ENCODE peak calls at places on chromosomes 16 and 17, in six cellular contexts. X is tibial artery, P is PC-3, E is GM12865, R is fibroblast of pulmonary artery, F is HepG2. Z is an unnamed sample.

GRCh38 chr16:78211951-78212350 is 112.5 kb downstream of the WWOX start:
- DNase-seq in E (no peak), R (no peak), X (no peak), F (no peak), P (peak; percentile 85), Z (no peak)

GRCh38 chr17:15944720-15945492 is at the start of gene ADORA2B:
- DNase-seq in R (peak; percentile 88), P (peak; percentile 86), E (peak; percentile 27), F (peak; percentile 60), X (no peak), Z (no peak)

GRCh38 chr16:19696961-19697360 is 21.1 kb downstream of the KNOP1 start:
- DNase-seq in E (no peak), R (no peak), F (no peak), X (no peak), P (no peak), Z (no peak)

GRCh38 chr17:32298721-32299578 is 33.3 kb downstream of the RHBDL3 start:
- DNase-seq in F (no peak), R (no peak), P (no peak), E (no peak), X (no peak), Z (no peak)

GRCh38 chr17:5508855-5509254 is 22.5 kb downstream of the MIS12 start:
- DNase-seq in E (no peak), F (peak; percentile 29), P (no peak), R (peak; percentile 68), X (no peak), Z (no peak)

GRCh38 chr16:19232988-19233387 is 52.5 kb upstream of the CLEC19A start:
- DNase-seq in R (no peak), E (no peak), X (no peak), P (no peak), F (no peak), Z (no peak)

GRCh38 chr17:32157225-32157624 is 14.9 kb downstream of the RHOT1 start:
- DNase-seq in P (peak; percentile 27), F (no peak), R (peak; percentile 47), E (no peak), X (no peak), Z (no peak)

GRCh38 chr17:39200957-39201510 is 951 bp downstream of the RPL19 start:
- DNase-seq in E (no peak), X (no peak), R (no peak), F (no peak), P (no peak), Z (no peak)

GRCh38 chr17:81196505-81197408 is 26.0 kb downstream of the CEP131 start:
- DNase-seq in E (no peak), P (no peak), F (no peak), X (no peak), R (no peak), Z (no peak)

GRCh38 chr17:82345151-82345976 is 11.8 kb upstream of the SECTM1 start:
- DNase-seq in F (no peak), R (no peak), P (no peak), E (no peak), X (no peak), Z (no peak)

DNA sequence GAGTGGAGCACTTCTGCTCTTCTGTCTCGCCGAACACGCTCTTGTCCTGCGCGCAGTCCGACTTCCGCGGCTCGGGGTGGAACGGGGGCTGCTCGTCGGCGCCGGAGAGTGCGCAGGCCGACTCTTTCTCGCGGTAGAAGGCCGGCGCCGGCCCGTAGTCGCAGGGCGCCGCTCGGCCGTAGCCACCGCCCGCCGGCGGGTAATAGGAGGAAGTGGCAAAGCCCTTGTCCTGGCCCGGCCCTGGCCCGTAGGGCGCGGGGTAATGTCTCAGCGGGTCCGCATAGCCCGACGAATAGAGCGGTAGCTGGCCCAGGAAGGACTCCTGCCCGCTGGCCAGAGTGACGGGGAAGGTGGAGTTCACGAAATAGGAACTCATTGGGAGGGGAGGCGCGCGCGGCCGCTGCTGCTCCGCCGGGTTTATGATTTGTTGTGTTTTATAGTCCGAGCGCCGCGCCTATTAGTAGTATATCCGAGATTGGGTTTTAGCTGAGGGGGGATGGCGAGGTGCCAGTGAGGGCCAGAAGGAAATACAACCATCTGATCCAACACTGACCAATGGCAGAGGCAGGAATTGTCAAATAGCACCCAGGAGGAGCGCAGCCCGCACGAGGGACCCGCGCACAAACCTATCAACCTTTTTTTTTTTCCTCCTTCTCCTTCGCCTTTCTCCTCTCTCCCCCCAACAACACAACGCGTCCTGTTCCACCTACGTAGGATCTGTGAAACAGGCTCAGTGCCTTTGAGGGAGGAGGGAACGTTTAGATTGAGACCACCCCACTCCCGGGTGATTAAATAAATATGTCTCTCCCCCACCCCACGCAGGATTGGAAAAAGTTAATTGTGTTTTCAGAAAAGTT is 4.4 kb upstream of the HOXB5 start:
- DNase-seq in P (peak; percentile 67), E (peak; percentile 34), X (no peak), R (no peak), F (no peak), Z (no peak)
- H3K4me3 ChIP-seq in P (peak overlapping the region; percentile 75), E (no peak overlapping the region), X (peak overlapping the region; percentile 50), R (peak overlapping the region; percentile 41), F (no peak overlapping the region), Z (peak overlapping the region; percentile 6)

GRCh38 chr17:77428020-77428781 is 287.4 kb downstream of the SEC14L1 start:
- DNase-seq in F (no peak), E (no peak), X (no peak), P (no peak), R (no peak), Z (no peak)

GRCh38 chr17:77429735-77429984 is 288.9 kb downstream of the SEC14L1 start:
- DNase-seq in F (no peak), R (no peak), E (no peak), X (no peak), P (no peak), Z (no peak)

GRCh38 chr17:77432034-77432554 is 291.3 kb downstream of the SEC14L1 start:
- DNase-seq in F (no peak), X (no peak), E (no peak), P (no peak), R (no peak), Z (no peak)

GRCh38 chr17:77428901-77429734 is 288.3 kb downstream of the SEC14L1 start:
- DNase-seq in E (no peak), X (no peak), R (no peak), P (no peak), F (no peak), Z (no peak)

GRCh38 chr17:77429985-77430752 is 289.4 kb downstream of the SEC14L1 start:
- DNase-seq in R (peak; percentile 97), P (peak; percentile 91), E (peak; percentile 84), X (peak; percentile 98), F (peak; percentile 97), Z (peak; percentile 93)
- TF ChIP-seq CTCF in R (peak; percentile 77), P (peak; percentile 93), E (peak; percentile 84), X (peak; percentile 88), F (peak; percentile 96), Z (peak; percentile 91)

GRCh38 chr16:88976359-88977027 is 514 bp downstream of the CBFA2T3 start:
- DNase-seq in X (no peak), P (no peak), F (no peak), R (no peak), E (no peak), Z (no peak)

GRCh38 chr16:88977028-88977844 is at the start of gene CBFA2T3:
- DNase-seq in F (no peak), P (no peak), X (peak; percentile 80), R (peak; percentile 13), E (peak; percentile 81), Z (no peak)

GRCh38 chr16:88979616-88980015 is 2.6 kb upstream of the CBFA2T3 start:
- DNase-seq in E (no peak), X (no peak), P (no peak), F (no peak), R (no peak), Z (no peak)

GRCh38 chr16:88978608-88979346 is 1.8 kb upstream of the CBFA2T3 start:
- DNase-seq in F (no peak), R (no peak), P (no peak), E (peak; percentile 89), X (no peak), Z (no peak)

GRCh38 chr16:88977845-88978607 is 1.0 kb upstream of the CBFA2T3 start:
- DNase-seq in X (no peak), R (no peak), E (no peak), F (no peak), P (no peak), Z (no peak)
- H3K4me3 ChIP-seq in X (no peak overlapping the region), R (no peak overlapping the region), E (peak overlapping the region; percentile 84), F (no peak overlapping the region), P (no peak overlapping the region), Z (no peak overlapping the region)

GRCh38 chr17:37088913-37089312 is 140.2 kb downstream of the AATF start:
- DNase-seq in R (no peak), P (no peak), E (no peak), X (no peak), F (no peak), Z (no peak)
- TF ChIP-seq CTCF in R (no peak), P (no peak), E (no peak), X (no peak), F (no peak), Z (no peak)

DNA sequence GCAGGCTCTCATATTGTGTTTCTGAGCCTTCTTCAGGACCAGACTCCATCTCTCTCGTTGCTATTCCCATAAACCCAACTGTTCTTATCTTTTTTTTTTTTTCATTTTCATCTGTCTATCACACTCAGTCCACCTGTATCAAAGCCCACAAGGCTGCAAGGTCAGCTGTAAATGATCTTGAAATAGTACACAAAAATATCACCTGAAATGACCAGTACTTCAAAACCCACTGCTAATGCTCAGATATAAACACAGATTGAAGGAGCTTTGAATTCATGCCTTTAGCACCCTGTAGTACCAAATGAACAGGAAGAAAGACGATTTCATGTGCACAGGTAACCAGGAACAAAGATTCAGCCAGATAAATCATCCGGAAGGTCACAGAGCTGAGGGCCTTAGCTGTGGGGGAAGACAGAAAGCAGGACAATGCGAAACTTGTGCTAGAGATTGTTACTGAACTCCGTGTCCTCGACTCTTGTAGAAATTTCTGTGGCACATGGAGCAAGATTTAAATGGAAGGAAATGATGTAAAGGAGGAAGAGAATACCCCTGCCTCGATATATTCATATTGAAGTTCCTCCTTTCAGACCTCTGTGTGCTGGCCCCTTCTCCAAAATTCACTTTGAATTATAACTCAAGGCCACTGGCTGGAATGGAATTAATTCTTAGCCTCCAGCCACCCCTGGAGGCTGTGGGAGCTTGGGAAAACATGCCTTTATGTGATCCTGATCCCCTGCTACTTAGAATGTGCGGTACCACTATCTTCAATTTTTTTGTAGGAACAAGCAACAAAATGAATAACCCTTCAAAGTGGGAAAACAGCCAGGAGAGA is 4.1 kb downstream of the HLF start:
- DNase-seq in R (no peak), F (no peak), P (no peak), X (no peak), E (no peak), Z (no peak)
- H3K4me3 ChIP-seq in R (no peak overlapping the region), F (peak overlapping the region; percentile 93), P (no peak overlapping the region), X (peak overlapping the region; percentile 84), E (no peak overlapping the region), Z (no peak overlapping the region)

Z was measured in AG09309.